ENCODE peak calls at places on chromosomes 11 and 22, in nine cellular contexts. One of them, this sample, is unnamed.

GRCh38 chr11:128146926-128147605 is 440.3 kb downstream of the ETS1 start:
- DNase-seq in hepatocyte: no peak
- DNase-seq in MM.1S: no peak
- DNase-seq in OCI-LY7: no peak
- DNase-seq in GM23248: peak; percentile 31
- DNase-seq in SK-N-SH: no peak
- DNase-seq in PC-9: peak; percentile 79
- DNase-seq in PC-3: peak; percentile 86
- DNase-seq in GM23338: peak; percentile 23
- DNase-seq in this sample: no peak

GRCh38 chr22:39266398-39267030 is 21.7 kb upstream of the PDGFB start:
- DNase-seq in PC-3: no peak
- DNase-seq in GM23338: no peak
- DNase-seq in MM.1S: peak; percentile 96
- DNase-seq in OCI-LY7: no peak
- DNase-seq in GM23248: peak; percentile 43
- DNase-seq in SK-N-SH: no peak
- DNase-seq in hepatocyte: no peak
- DNase-seq in PC-9: peak; percentile 87
- DNase-seq in this sample: no peak

GRCh38 chr22:26364066-26365015 is 64.7 kb upstream of the ASPHD2 start:
- DNase-seq in PC-9: peak; percentile 55
- DNase-seq in SK-N-SH: peak; percentile 73
- DNase-seq in OCI-LY7: peak; percentile 88
- DNase-seq in GM23248: peak; percentile 90
- DNase-seq in MM.1S: peak; percentile 87
- DNase-seq in GM23338: peak; percentile 96
- DNase-seq in PC-3: peak; percentile 73
- DNase-seq in hepatocyte: peak; percentile 89
- DNase-seq in this sample: peak; percentile 79

GRCh38 chr11:121152764-121153163 is 51.7 kb downstream of the TECTA start:
- DNase-seq in MM.1S: no peak
- DNase-seq in GM23338: no peak
- DNase-seq in hepatocyte: no peak
- DNase-seq in SK-N-SH: no peak
- DNase-seq in PC-3: no peak
- DNase-seq in OCI-LY7: no peak
- DNase-seq in GM23248: no peak
- DNase-seq in PC-9: no peak
- DNase-seq in this sample: no peak

GRCh38 chr11:45089251-45089650 is 57.2 kb upstream of the PRDM11 start:
- DNase-seq in OCI-LY7: no peak
- DNase-seq in GM23338: no peak
- DNase-seq in PC-9: peak; percentile 83
- DNase-seq in GM23248: peak; percentile 97
- DNase-seq in SK-N-SH: no peak
- DNase-seq in MM.1S: no peak
- DNase-seq in hepatocyte: no peak
- DNase-seq in PC-3: peak; percentile 80
- DNase-seq in this sample: no peak

GRCh38 chr11:1140642-1141490 is 16.9 kb upstream of the MUC5AC start:
- DNase-seq in MM.1S: no peak
- DNase-seq in OCI-LY7: no peak
- DNase-seq in SK-N-SH: no peak
- DNase-seq in GM23338: no peak
- DNase-seq in PC-3: no peak
- DNase-seq in GM23248: no peak
- DNase-seq in PC-9: no peak
- DNase-seq in hepatocyte: no peak
- DNase-seq in this sample: no peak

GRCh38 chr11:2890466-2891241 is 5.1 kb upstream of the CDKN1C start:
- DNase-seq in GM23248: no peak
- DNase-seq in SK-N-SH: no peak
- DNase-seq in GM23338: no peak
- DNase-seq in PC-9: no peak
- DNase-seq in hepatocyte: peak; percentile 59
- DNase-seq in MM.1S: no peak
- DNase-seq in OCI-LY7: no peak
- DNase-seq in PC-3: peak; percentile 58
- DNase-seq in this sample: no peak

GRCh38 chr11:79437981-79438630 is 2.7 kb downstream of the TENM4 start:
- DNase-seq in hepatocyte: peak; percentile 21
- DNase-seq in PC-3: no peak
- DNase-seq in GM23248: peak; percentile 38
- DNase-seq in PC-9: no peak
- DNase-seq in MM.1S: no peak
- DNase-seq in OCI-LY7: no peak
- DNase-seq in GM23338: peak; percentile 45
- DNase-seq in SK-N-SH: peak; percentile 67
- DNase-seq in this sample: no peak

GRCh38 chr11:67280791-67281551 is 8.1 kb upstream of the ANKRD13D start:
- DNase-seq in GM23248: no peak
- DNase-seq in PC-9: no peak
- DNase-seq in OCI-LY7: no peak
- DNase-seq in MM.1S: no peak
- DNase-seq in hepatocyte: no peak
- DNase-seq in SK-N-SH: no peak
- DNase-seq in PC-3: no peak
- DNase-seq in GM23338: no peak
- DNase-seq in this sample: no peak

GRCh38 chr22:43882122-43882767 is 9.6 kb downstream of the PNPLA5 start:
- DNase-seq in GM23248: no peak
- DNase-seq in PC-9: no peak
- DNase-seq in MM.1S: no peak
- DNase-seq in GM23338: no peak
- DNase-seq in PC-3: no peak
- DNase-seq in SK-N-SH: no peak
- DNase-seq in hepatocyte: no peak
- DNase-seq in OCI-LY7: no peak
- DNase-seq in this sample: no peak

GRCh38 chr22:30054067-30054763 is 26.0 kb upstream of the HORMAD2 start:
- DNase-seq in hepatocyte: no peak
- DNase-seq in GM23338: no peak
- DNase-seq in PC-3: no peak
- DNase-seq in SK-N-SH: peak; percentile 44
- DNase-seq in OCI-LY7: no peak
- DNase-seq in GM23248: no peak
- DNase-seq in MM.1S: no peak
- DNase-seq in PC-9: no peak
- DNase-seq in this sample: no peak

GRCh38 chr22:23404689-23405365 is 175.3 kb downstream of the IGLL1 start:
- DNase-seq in PC-9: no peak
- DNase-seq in OCI-LY7: no peak
- DNase-seq in MM.1S: no peak
- DNase-seq in GM23248: peak; percentile 31
- DNase-seq in hepatocyte: no peak
- DNase-seq in PC-3: peak; percentile 31
- DNase-seq in SK-N-SH: no peak
- DNase-seq in GM23338: peak; percentile 58
- DNase-seq in this sample: no peak

GRCh38 chr11:111977141-111978027 is 40.2 kb downstream of the DIXDC1 start:
- DNase-seq in GM23248: peak; percentile 78
- DNase-seq in PC-9: no peak
- DNase-seq in MM.1S: no peak
- DNase-seq in hepatocyte: peak; percentile 73
- DNase-seq in OCI-LY7: no peak
- DNase-seq in GM23338: peak; percentile 57
- DNase-seq in PC-3: peak; percentile 56
- DNase-seq in SK-N-SH: peak; percentile 90
- DNase-seq in this sample: no peak

GRCh38 chr11:103043826-103044688 is 47.9 kb downstream of the DCUN1D5 start:
- DNase-seq in PC-3: no peak
- DNase-seq in SK-N-SH: no peak
- DNase-seq in OCI-LY7: no peak
- DNase-seq in hepatocyte: no peak
- DNase-seq in MM.1S: no peak
- DNase-seq in GM23338: no peak
- DNase-seq in GM23248: peak; percentile 17
- DNase-seq in PC-9: no peak
- DNase-seq in this sample: no peak

GRCh38 chr11:69299572-69299971 is 5.6 kb downstream of the MYEOV start:
- DNase-seq in SK-N-SH: no peak
- DNase-seq in hepatocyte: no peak
- DNase-seq in GM23338: no peak
- DNase-seq in PC-9: no peak
- DNase-seq in MM.1S: no peak
- DNase-seq in PC-3: no peak
- DNase-seq in GM23248: no peak
- DNase-seq in OCI-LY7: no peak
- DNase-seq in this sample: no peak

GRCh38 chr11:2314525-2315394 is 12.9 kb downstream of the TSPAN32 start:
- DNase-seq in PC-3: no peak
- DNase-seq in hepatocyte: peak; percentile 87
- DNase-seq in PC-9: no peak
- DNase-seq in GM23338: no peak
- DNase-seq in SK-N-SH: peak; percentile 95
- DNase-seq in MM.1S: no peak
- DNase-seq in OCI-LY7: no peak
- DNase-seq in GM23248: peak; percentile 71
- DNase-seq in this sample: no peak

GRCh38 chr22:36423461-36424404 is 36.0 kb upstream of the MYH9 start:
- DNase-seq in GM23248: no peak
- DNase-seq in OCI-LY7: no peak
- DNase-seq in PC-9: no peak
- DNase-seq in hepatocyte: no peak
- DNase-seq in PC-3: no peak
- DNase-seq in GM23338: peak; percentile 38
- DNase-seq in SK-N-SH: no peak
- DNase-seq in MM.1S: no peak
- DNase-seq in this sample: no peak

GRCh38 chr11:104852811-104853210 is 45.4 kb downstream of the CASP12 start:
- DNase-seq in MM.1S: no peak
- DNase-seq in GM23248: peak; percentile 30
- DNase-seq in PC-9: no peak
- DNase-seq in hepatocyte: no peak
- DNase-seq in PC-3: peak; percentile 65
- DNase-seq in GM23338: no peak
- DNase-seq in OCI-LY7: no peak
- DNase-seq in SK-N-SH: no peak
- DNase-seq in this sample: no peak

GRCh38 chr11:131579932-131580387 is 209.5 kb downstream of the NTM start:
- DNase-seq in SK-N-SH: peak; percentile 61
- DNase-seq in PC-3: peak; percentile 30
- DNase-seq in GM23338: peak; percentile 87
- DNase-seq in hepatocyte: peak; percentile 59
- DNase-seq in GM23248: peak; percentile 95
- DNase-seq in PC-9: no peak
- DNase-seq in OCI-LY7: peak; percentile 3
- DNase-seq in MM.1S: no peak
- DNase-seq in this sample: no peak

GRCh38 chr11:77184136-77184860 is 56.3 kb downstream of the MYO7A start:
- DNase-seq in PC-9: no peak
- DNase-seq in SK-N-SH: no peak
- DNase-seq in MM.1S: no peak
- DNase-seq in GM23248: no peak
- DNase-seq in OCI-LY7: no peak
- DNase-seq in PC-3: no peak
- DNase-seq in hepatocyte: no peak
- DNase-seq in GM23338: no peak
- DNase-seq in this sample: no peak

GRCh38 chr11:66052664-66052982 is 459 bp downstream of the SF3B2 start:
- DNase-seq in PC-9: no peak
- DNase-seq in MM.1S: no peak
- DNase-seq in hepatocyte: no peak
- DNase-seq in PC-3: no peak
- DNase-seq in OCI-LY7: no peak
- DNase-seq in SK-N-SH: no peak
- DNase-seq in GM23338: no peak
- DNase-seq in GM23248: no peak
- DNase-seq in this sample: no peak

GRCh38 chr11:4025248-4025956 is 69.2 kb upstream of the RRM1 start:
- DNase-seq in PC-3: no peak
- DNase-seq in SK-N-SH: peak; percentile 44
- DNase-seq in GM23248: peak; percentile 61
- DNase-seq in hepatocyte: no peak
- DNase-seq in GM23338: no peak
- DNase-seq in MM.1S: no peak
- DNase-seq in OCI-LY7: no peak
- DNase-seq in PC-9: no peak
- DNase-seq in this sample: no peak

GRCh38 chr11:1481861-1482441 is 4.6 kb downstream of the MOB2 start:
- DNase-seq in PC-3: no peak
- DNase-seq in GM23248: no peak
- DNase-seq in MM.1S: no peak
- DNase-seq in PC-9: no peak
- DNase-seq in hepatocyte: no peak
- DNase-seq in GM23338: no peak
- DNase-seq in OCI-LY7: no peak
- DNase-seq in SK-N-SH: no peak
- DNase-seq in this sample: no peak

GRCh38 chr11:92413757-92414513 is 189.3 kb downstream of the FAT3 start:
- DNase-seq in PC-9: no peak
- DNase-seq in OCI-LY7: no peak
- DNase-seq in GM23338: no peak
- DNase-seq in PC-3: no peak
- DNase-seq in MM.1S: peak; percentile 37
- DNase-seq in hepatocyte: no peak
- DNase-seq in GM23248: no peak
- DNase-seq in SK-N-SH: no peak
- DNase-seq in this sample: no peak
- H3K9me2 ChIP-seq in PC-9: no peaks in the 10 kb centered on the region
- H3K9me2 ChIP-seq in OCI-LY7: no peaks in the 10 kb centered on the region
- H3K9me2 ChIP-seq in GM23338: no peaks in the 10 kb centered on the region
- H3K9me2 ChIP-seq in PC-3: no peaks in the 10 kb centered on the region
- H3K9me2 ChIP-seq in MM.1S: no peaks in the 10 kb centered on the region
- H3K9me2 ChIP-seq in hepatocyte: no peaks in the 10 kb centered on the region
- H3K9me2 ChIP-seq in GM23248: no peaks in the 10 kb centered on the region
- H3K9me2 ChIP-seq in SK-N-SH: no peaks in the 10 kb centered on the region
- H3K9me2 ChIP-seq in this sample: no peaks in the 10 kb centered on the region

GRCh38 chr22:45340323-45340722 is 30.6 kb downstream of the FAM118A start:
- DNase-seq in GM23338: no peak
- DNase-seq in hepatocyte: no peak
- DNase-seq in PC-9: no peak
- DNase-seq in MM.1S: no peak
- DNase-seq in SK-N-SH: no peak
- DNase-seq in PC-3: no peak
- DNase-seq in OCI-LY7: no peak
- DNase-seq in GM23248: no peak
- DNase-seq in this sample: no peak
- H3K9me2 ChIP-seq in GM23338: no peaks in the 10 kb centered on the region
- H3K9me2 ChIP-seq in hepatocyte: no peaks in the 10 kb centered on the region
- H3K9me2 ChIP-seq in PC-9: no peaks in the 10 kb centered on the region
- H3K9me2 ChIP-seq in MM.1S: no peaks in the 10 kb centered on the region
- H3K9me2 ChIP-seq in SK-N-SH: no peaks in the 10 kb centered on the region
- H3K9me2 ChIP-seq in PC-3: no peaks in the 10 kb centered on the region
- H3K9me2 ChIP-seq in OCI-LY7: no peaks in the 10 kb centered on the region
- H3K9me2 ChIP-seq in GM23248: no peaks in the 10 kb centered on the region
- H3K9me2 ChIP-seq in this sample: no peaks in the 10 kb centered on the region

GRCh38 chr11:108629274-108629673 is 35.6 kb upstream of the DDX10 start:
- DNase-seq in GM23248: no peak
- DNase-seq in GM23338: no peak
- DNase-seq in OCI-LY7: no peak
- DNase-seq in hepatocyte: no peak
- DNase-seq in PC-3: no peak
- DNase-seq in SK-N-SH: no peak
- DNase-seq in PC-9: no peak
- DNase-seq in MM.1S: no peak
- DNase-seq in this sample: no peak
- H3K9me2 ChIP-seq in GM23248: no peaks in the 10 kb centered on the region
- H3K9me2 ChIP-seq in GM23338: no peaks in the 10 kb centered on the region
- H3K9me2 ChIP-seq in OCI-LY7: no peaks in the 10 kb centered on the region
- H3K9me2 ChIP-seq in hepatocyte: no peaks in the 10 kb centered on the region
- H3K9me2 ChIP-seq in PC-3: no peaks in the 10 kb centered on the region
- H3K9me2 ChIP-seq in SK-N-SH: peaks cover 3% of the 10 kb centered on the region
- H3K9me2 ChIP-seq in PC-9: no peaks in the 10 kb centered on the region
- H3K9me2 ChIP-seq in MM.1S: no peaks in the 10 kb centered on the region
- H3K9me2 ChIP-seq in this sample: no peaks in the 10 kb centered on the region

GRCh38 chr11:64406221-64406946 is 47.4 kb downstream of the RPS6KA4 start:
- DNase-seq in PC-3: no peak
- DNase-seq in SK-N-SH: peak; percentile 50
- DNase-seq in PC-9: no peak
- DNase-seq in hepatocyte: peak; percentile 54
- DNase-seq in OCI-LY7: no peak
- DNase-seq in GM23338: no peak
- DNase-seq in GM23248: no peak
- DNase-seq in MM.1S: no peak
- DNase-seq in this sample: no peak
- H3K9me2 ChIP-seq in PC-3: no peaks in the 10 kb centered on the region
- H3K9me2 ChIP-seq in SK-N-SH: no peaks in the 10 kb centered on the region
- H3K9me2 ChIP-seq in PC-9: no peaks in the 10 kb centered on the region
- H3K9me2 ChIP-seq in hepatocyte: no peaks in the 10 kb centered on the region
- H3K9me2 ChIP-seq in OCI-LY7: no peaks in the 10 kb centered on the region
- H3K9me2 ChIP-seq in GM23338: no peaks in the 10 kb centered on the region
- H3K9me2 ChIP-seq in GM23248: no peaks in the 10 kb centered on the region
- H3K9me2 ChIP-seq in MM.1S: no peaks in the 10 kb centered on the region
- H3K9me2 ChIP-seq in this sample: no peaks in the 10 kb centered on the region

This sample was measured in HCT116.